ENCODE peak calls at places on chromosomes 1 and 21, in four cellular contexts. V, Y, A and P are unnamed samples.

GRCh38 chr1:228809621-228810313 is 74.5 kb downstream of the RHOU start:
- DNase-seq in V (no peak), Y (no peak), A (no peak), P (no peak)

GRCh38 chr21:26528882-26529281 is 44.2 kb downstream of the CYYR1 start:
- DNase-seq in V (no peak), Y (no peak), A (no peak), P (no peak)

GRCh38 chr1:157154291-157154690 is 16.1 kb upstream of the ETV3 start:
- DNase-seq in V (no peak), A (no peak), Y (no peak), P (no peak)

GRCh38 chr1:216075339-216075738 is 347.9 kb downstream of the USH2A start:
- DNase-seq in Y (no peak), A (no peak), V (no peak), P (no peak)

GRCh38 chr21:28429161-28429560 is 563.5 kb downstream of the LTN1 start:
- DNase-seq in A (no peak), Y (no peak), V (no peak), P (no peak)

GRCh38 chr1:195738971-195739650 is 869.1 kb downstream of the KCNT2 start:
- DNase-seq in Y (no peak), A (no peak), V (no peak), P (no peak)

GRCh38 chr1:164823486-164824279 is 264.7 kb downstream of the PBX1 start:
- DNase-seq in V (no peak), A (no peak), Y (no peak), P (no peak)

GRCh38 chr1:19825298-19825697 is 10.2 kb upstream of the RNF186 start:
- DNase-seq in A (no peak), V (no peak), Y (no peak), P (no peak)

GRCh38 chr1:198865288-198865687 is 226.4 kb downstream of the PTPRC start:
- DNase-seq in A (no peak), Y (no peak), V (no peak), P (no peak)

GRCh38 chr21:38796426-38796825 is 9.3 kb upstream of the ETS2 start:
- DNase-seq in V (peak), A (no peak), Y (no peak), P (no peak)

GRCh38 chr1:2785631-2786328 is 15.7 kb downstream of the TTC34 start:
- DNase-seq in V (no peak), A (no peak), Y (no peak), P (no peak)

GRCh38 chr1:145782166-145783099 is 41.5 kb downstream of the RNF115 start:
- DNase-seq in V (no peak), Y (no peak), A (no peak), P (no peak)

GRCh38 chr1:183757061-183757460 is 47.9 kb upstream of the RGL1 start:
- DNase-seq in V (no peak), Y (no peak), A (no peak), P (no peak)
- TF ChIP-seq SPI1 in V (no peak), Y (no peak), A (no peak), P (no peak)

DNA sequence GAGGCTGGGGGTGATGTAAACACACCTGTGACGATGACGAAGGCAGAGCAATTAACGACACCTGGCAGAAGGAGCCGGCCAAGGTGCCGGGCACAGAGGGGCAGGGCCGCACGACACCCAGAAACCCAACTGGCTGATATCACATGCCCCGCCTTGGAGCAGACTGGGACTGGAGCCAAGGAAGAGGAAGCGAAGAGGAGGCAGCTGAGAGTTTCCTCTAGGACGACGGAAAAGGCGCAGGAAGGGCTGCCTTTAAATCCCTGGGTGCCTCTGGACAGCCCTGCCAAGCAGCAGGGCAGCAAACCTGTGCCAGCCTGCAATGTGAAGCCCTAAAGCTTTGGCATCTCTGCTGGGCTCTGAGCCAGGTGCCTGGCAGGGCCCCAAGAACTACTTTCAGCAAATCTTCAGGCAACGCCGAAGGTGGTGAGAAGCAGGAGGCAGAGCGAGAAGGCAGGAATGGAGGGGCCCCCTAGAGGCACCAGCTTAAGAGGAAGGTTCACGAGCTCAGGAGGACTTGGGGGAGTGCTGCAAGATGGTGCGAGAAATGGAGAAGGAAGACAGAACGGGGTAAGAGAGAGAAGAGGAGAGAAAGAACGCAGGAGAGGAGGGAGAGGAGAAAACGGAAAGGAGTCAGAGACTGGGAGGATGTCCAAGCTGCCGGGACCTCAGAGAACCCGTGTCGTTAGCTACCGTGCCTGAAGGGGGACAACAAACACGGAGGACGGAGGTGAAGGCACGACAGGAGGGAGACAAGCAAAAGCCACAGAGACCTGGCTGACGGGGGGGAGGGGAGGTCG is 25.3 kb upstream of the PEF1 start:
- DNase-seq in V (peak), Y (no peak), A (no peak), P (peak)
- TF ChIP-seq SPI1 in V (no peak), Y (no peak), A (no peak), P (no peak)

DNA sequence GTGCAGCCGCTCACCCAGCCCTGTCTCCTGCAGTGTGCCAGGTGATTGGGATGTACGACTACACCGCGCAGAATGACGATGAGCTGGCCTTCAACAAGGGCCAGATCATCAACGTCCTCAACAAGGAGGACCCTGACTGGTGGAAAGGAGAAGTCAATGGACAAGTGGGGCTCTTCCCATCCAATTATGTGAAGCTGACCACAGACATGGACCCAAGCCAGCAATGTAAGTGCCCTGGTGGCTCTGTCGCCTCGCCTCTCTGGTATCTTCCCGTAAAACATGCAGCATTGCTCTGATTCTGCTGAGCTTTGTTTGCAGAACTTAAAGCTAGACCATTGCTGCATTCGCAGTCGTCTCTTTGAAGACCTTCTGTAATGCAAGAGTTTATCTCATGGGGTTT is 79.2 kb downstream of the ATP5PO start:
- DNase-seq in V (no peak), Y (no peak), A (no peak), P (no peak)
- TF ChIP-seq SPI1 in V (no peak), Y (no peak), A (no peak), P (no peak)

GRCh38 chr1:151593651-151594625 is 17.9 kb upstream of the SNX27 start:
- DNase-seq in Y (peak), V (peak), A (no peak), P (peak)

GRCh38 chr1:151590961-151591360 is 20.9 kb upstream of the SNX27 start:
- DNase-seq in V (no peak), A (no peak), Y (no peak), P (no peak)

GRCh38 chr1:151596166-151596933 is 15.5 kb upstream of the SNX27 start:
- DNase-seq in V (peak), A (no peak), Y (no peak), P (no peak)
- TF ChIP-seq SPI1 in V (no peak), A (no peak), Y (no peak), P (no peak)

DNA sequence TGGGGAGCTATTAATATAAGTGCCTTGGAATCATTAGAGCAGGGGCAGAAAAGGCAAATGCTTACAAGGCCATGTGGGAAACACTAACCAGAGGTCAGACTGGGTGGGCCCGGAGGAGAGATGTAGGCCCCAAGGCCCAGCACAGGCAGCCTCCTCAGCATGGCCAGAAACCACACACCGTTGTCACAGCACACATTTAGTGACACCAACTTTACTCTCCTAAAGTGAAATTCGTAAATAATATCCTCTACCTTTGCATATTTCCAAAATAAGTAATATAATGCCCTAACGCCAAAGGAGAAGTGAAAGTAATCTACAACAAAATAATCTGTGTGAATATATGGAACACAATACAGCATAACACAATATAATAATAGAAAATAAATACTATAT is 62.6 kb downstream of the KIF21B start:
- DNase-seq in A (no peak), V (no peak), Y (no peak), P (no peak)
- TF ChIP-seq SPI1 in A (no peak), V (no peak), Y (peak), P (no peak)

GRCh38 chr1:90405726-90406125 is 311.4 kb downstream of the BARHL2 start:
- DNase-seq in Y (no peak), V (no peak), A (no peak), P (no peak)
- TF ChIP-seq SPI1 in Y (no peak), V (no peak), A (no peak), P (no peak)

GRCh38 chr1:22347854-22348760 is 103.5 kb upstream of the ZBTB40 start:
- DNase-seq in V (no peak), A (no peak), Y (no peak), P (no peak)
- TF ChIP-seq SPI1 in V (no peak), A (no peak), Y (no peak), P (no peak)

GRCh38 chr21:45528028-45528705 is 14.1 kb downstream of the SLC19A1 start:
- DNase-seq in A (no peak), V (no peak), Y (no peak), P (no peak)

GRCh38 chr21:45531393-45532215 is 10.6 kb downstream of the SLC19A1 start:
- DNase-seq in A (no peak), Y (no peak), V (no peak), P (no peak)

GRCh38 chr21:45529785-45530422 is 12.3 kb downstream of the SLC19A1 start:
- DNase-seq in Y (no peak), A (no peak), V (no peak), P (no peak)

GRCh38 chr21:45530423-45531113 is 11.7 kb downstream of the SLC19A1 start:
- DNase-seq in A (no peak), Y (no peak), V (no peak), P (no peak)

GRCh38 chr21:45528981-45529784 is 13.1 kb downstream of the SLC19A1 start:
- DNase-seq in A (no peak), V (no peak), Y (no peak), P (no peak)
- TF ChIP-seq SPI1 in A (no peak), V (no peak), Y (no peak), P (no peak)